ENCODE peak calls at places on chromosome 11, in five cellular contexts. L, A, Z, M and Q are unnamed samples.
A peak's percentile ranks its signal among the peaks of the same experiment; 100 is the strongest.

GRCh38 chr11:114319716-114320328 is 23.6 kb downstream of the NNMT start:
- DNase-seq in A (no peak), M (peak; percentile 80), L (no peak), Z (no peak), Q (no peak)

GRCh38 chr11:60951909-60952741 is at the start of gene SLC15A3:
- DNase-seq in L (peak; percentile 49), M (peak; percentile 82), Z (no peak), A (no peak), Q (no peak)

GRCh38 chr11:126697937-126698336 is 302.6 kb downstream of the KIRREL3 start:
- DNase-seq in L (no peak), Z (no peak), A (no peak), M (no peak), Q (no peak)

GRCh38 chr11:131943296-131943695 is 572.9 kb downstream of the NTM start:
- DNase-seq in Z (peak; percentile 64), A (no peak), L (no peak), M (no peak), Q (no peak)

GRCh38 chr11:859394-860131 is 16.9 kb downstream of the TSPAN4 start:
- DNase-seq in A (no peak), M (no peak), Z (peak; percentile 26), L (no peak), Q (peak; percentile 97)

GRCh38 chr11:40819230-40819629 is 640.2 kb downstream of the LRRC4C start:
- DNase-seq in L (peak; percentile 6), Z (no peak), M (peak; percentile 48), A (no peak), Q (no peak)

GRCh38 chr11:17217395-17217794 is 9.6 kb upstream of the PIK3C2A start:
- DNase-seq in Z (no peak), M (no peak), A (no peak), L (no peak), Q (no peak)

GRCh38 chr11:92225206-92225562 is 566 bp downstream of the FAT3 start:
- DNase-seq in M (peak; percentile 52), A (no peak), L (peak; percentile 51), Z (no peak), Q (no peak)

GRCh38 chr11:131430466-131431176 is 60.2 kb downstream of the NTM start:
- DNase-seq in L (no peak), M (no peak), A (no peak), Z (peak; percentile 12), Q (peak; percentile 46)

GRCh38 chr11:71428861-71429435 is 19.2 kb downstream of the DHCR7 start:
- DNase-seq in A (no peak), Z (no peak), L (no peak), M (no peak), Q (no peak)

GRCh38 chr11:102323542-102324261 is 6.4 kb downstream of the BIRC3 start:
- DNase-seq in M (no peak), Z (peak; percentile 71), A (peak; percentile 87), L (no peak), Q (no peak)
- H3F3A ChIP-seq in M (no peaks in the 10 kb centered on the region), Z (no peaks in the 10 kb centered on the region), A (peaks cover 6% of the 10 kb centered on the region), L (peaks cover 3% of the 10 kb centered on the region), Q (peaks cover 29% of the 10 kb centered on the region)

GRCh38 chr11:35550374-35551036 is 25.1 kb upstream of the PAMR1 start:
- DNase-seq in A (no peak), L (no peak), Z (peak; percentile 4), M (no peak), Q (no peak)
- H3F3A ChIP-seq in A (peaks cover 7% of the 10 kb centered on the region), L (peaks cover 42% of the 10 kb centered on the region), Z (no peaks in the 10 kb centered on the region), M (no peaks in the 10 kb centered on the region), Q (peaks cover 35% of the 10 kb centered on the region)

DNA sequence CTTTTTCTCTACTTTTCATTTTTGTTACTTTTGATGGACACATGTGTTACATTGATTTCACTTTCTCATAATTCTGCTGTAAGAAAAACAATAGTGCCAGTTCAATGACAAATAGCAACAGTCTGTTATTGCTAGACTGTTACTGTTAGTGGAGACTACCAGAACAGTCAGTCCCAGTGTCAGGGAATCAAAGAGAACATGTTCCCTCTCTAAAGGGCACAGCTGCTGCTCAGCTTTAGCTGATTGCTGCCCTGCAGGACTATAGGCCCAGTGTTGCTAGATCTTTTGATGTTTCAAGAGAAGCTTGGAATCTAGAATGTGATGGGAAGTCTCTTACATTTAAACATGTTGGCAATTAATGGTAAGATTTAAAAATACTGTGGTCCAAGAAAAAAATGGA is 3.4 kb downstream of the BIRC3 start:
- DNase-seq in L (no peak), M (no peak), A (peak; percentile 31), Z (no peak), Q (no peak)
- H3F3A ChIP-seq in L (peaks cover 3% of the 10 kb centered on the region), M (no peaks in the 10 kb centered on the region), A (peaks cover 26% of the 10 kb centered on the region), Z (no peaks in the 10 kb centered on the region), Q (peaks cover 40% of the 10 kb centered on the region)

GRCh38 chr11:63671322-63672155 is at the start of gene ATL3:
- DNase-seq in Z (peak; percentile 96), L (peak; percentile 98), A (peak; percentile 91), M (peak; percentile 99), Q (peak; percentile 97)
- H3F3A ChIP-seq in Z (peaks cover 13% of the 10 kb centered on the region), L (peaks cover 20% of the 10 kb centered on the region), A (peaks cover 53% of the 10 kb centered on the region), M (peaks cover 3% of the 10 kb centered on the region), Q (peaks cover 47% of the 10 kb centered on the region)

GRCh38 chr11:65499713-65500261 is 942 bp downstream of the MALAT1 start:
- DNase-seq in L (no peak), M (no peak), Z (no peak), A (no peak), Q (no peak)

GRCh38 chr11:65498042-65498726 is 661 bp upstream of the MALAT1 start:
- DNase-seq in Z (peak; percentile 50), L (peak; percentile 78), A (peak; percentile 65), M (peak; percentile 72), Q (no peak)

GRCh38 chr11:65500262-65501004 is 1.6 kb downstream of the MALAT1 start:
- DNase-seq in L (no peak), Z (peak; percentile 50), M (no peak), A (no peak), Q (no peak)

GRCh38 chr11:65498727-65498976 is 193 bp upstream of the MALAT1 start:
- DNase-seq in M (no peak), A (no peak), Z (no peak), L (no peak), Q (no peak)

DNA sequence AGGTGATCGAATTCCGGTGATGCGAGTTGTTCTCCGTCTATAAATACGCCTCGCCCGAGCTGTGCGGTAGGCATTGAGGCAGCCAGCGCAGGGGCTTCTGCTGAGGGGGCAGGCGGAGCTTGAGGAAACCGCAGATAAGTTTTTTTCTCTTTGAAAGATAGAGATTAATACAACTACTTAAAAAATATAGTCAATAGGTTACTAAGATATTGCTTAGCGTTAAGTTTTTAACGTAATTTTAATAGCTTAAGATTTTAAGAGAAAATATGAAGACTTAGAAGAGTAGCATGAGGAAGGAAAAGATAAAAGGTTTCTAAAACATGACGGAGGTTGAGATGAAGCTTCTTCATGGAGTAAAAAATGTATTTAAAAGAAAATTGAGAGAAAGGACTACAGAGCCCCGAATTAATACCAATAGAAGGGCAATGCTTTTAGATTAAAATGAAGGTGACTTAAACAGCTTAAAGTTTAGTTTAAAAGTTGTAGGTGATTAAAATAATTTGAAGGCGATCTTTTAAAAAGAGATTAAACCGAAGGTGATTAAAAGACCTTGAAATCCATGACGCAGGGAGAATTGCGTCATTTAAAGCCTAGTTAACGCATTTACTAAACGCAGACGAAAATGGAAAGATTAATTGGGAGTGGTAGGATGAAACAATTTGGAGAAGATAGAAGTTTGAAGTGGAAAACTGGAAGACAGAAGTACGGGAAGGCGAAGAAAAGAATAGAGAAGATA is at the start of gene MALAT1:
- DNase-seq in L (peak; percentile 97), M (peak; percentile 98), A (peak; percentile 79), Z (peak; percentile 96), Q (peak; percentile 70)
- H3F3A ChIP-seq in L (peaks cover 75% of the 10 kb centered on the region), M (peaks cover 52% of the 10 kb centered on the region), A (peaks cover 75% of the 10 kb centered on the region), Z (peaks cover 49% of the 10 kb centered on the region), Q (peaks cover 78% of the 10 kb centered on the region)

GRCh38 chr11:96063053-96063452 is 139.1 kb upstream of the MTMR2 start:
- DNase-seq in L (no peak), Z (peak; percentile 29), M (no peak), A (no peak), Q (no peak)
- H3F3A ChIP-seq in L (no peaks in the 10 kb centered on the region), Z (peaks cover 5% of the 10 kb centered on the region), M (no peaks in the 10 kb centered on the region), A (peaks cover 24% of the 10 kb centered on the region), Q (peaks cover 33% of the 10 kb centered on the region)